ENCODE peak calls at places on chromosomes 5 and 9, in four cellular contexts. H is A549, Y is HepG2, D is H1. V is an unnamed sample.

GRCh38 chr9:124477211-124478013 is 27.2 kb downstream of the ADGRD2 start:
- DNase-seq in H (peak; percentile 58), Y (no peak), D (no peak), V (no peak)

GRCh38 chr9:105064248-105065118 is 136.5 kb upstream of the ABCA1 start:
- DNase-seq in H (peak; percentile 89), Y (peak; percentile 96), D (no peak), V (peak; percentile 18)

GRCh38 chr9:78439866-78440830 is 143.2 kb downstream of the PSAT1 start:
- DNase-seq in H (no peak), Y (no peak), D (peak; percentile 54), V (no peak)

GRCh38 chr9:106403081-106403480 is 459.9 kb upstream of the ZNF462 start:
- DNase-seq in H (no peak), Y (peak; percentile 10), D (no peak), V (no peak)

GRCh38 chr9:68507098-68507795 is 33.4 kb downstream of the TMEM252 start:
- DNase-seq in H (peak; percentile 15), Y (no peak), D (no peak), V (no peak)

GRCh38 chr9:33159058-33159759 is 7.9 kb downstream of the B4GALT1 start:
- DNase-seq in H (no peak), Y (no peak), D (no peak), V (no peak)

GRCh38 chr5:75734913-75735789 is 17.9 kb upstream of the POC5 start:
- DNase-seq in H (peak; percentile 5), Y (peak; percentile 43), D (peak; percentile 51), V (peak; percentile 52)

GRCh38 chr9:133991211-133991921 is 758 bp downstream of the VAV2 start:
- DNase-seq in H (no peak), Y (no peak), D (no peak), V (peak; percentile 31)

GRCh38 chr5:150485770-150486401 is 22.0 kb upstream of the NDST1 start:
- DNase-seq in H (peak; percentile 82), Y (no peak), D (peak; percentile 87), V (peak; percentile 67)

GRCh38 chr5:31738199-31738598 is 99.3 kb downstream of the PDZD2 start:
- DNase-seq in H (no peak), Y (no peak), D (no peak), V (no peak)

GRCh38 chr5:43193952-43194321 is 1.9 kb downstream of the NIM1K start:
- DNase-seq in H (no peak), Y (no peak), D (no peak), V (no peak)

GRCh38 chr5:55276771-55277170 is 30.7 kb downstream of the DHX29 start:
- DNase-seq in H (no peak), Y (no peak), D (no peak), V (no peak)

GRCh38 chr5:127936439-127936972 is 147.1 kb upstream of the SLC12A2 start:
- DNase-seq in H (no peak), Y (no peak), D (no peak), V (no peak)

GRCh38 chr5:167030500-167031120 is 1260.8 kb upstream of the WWC1 start:
- DNase-seq in H (peak; percentile 2), Y (no peak), D (peak; percentile 88), V (peak; percentile 82)

GRCh38 chr5:179264641-179265528 is 80.4 kb downstream of the ADAMTS2 start:
- DNase-seq in H (no peak), Y (peak; percentile 41), D (peak; percentile 54), V (peak; percentile 12)

GRCh38 chr5:111509119-111509518 is 3.2 kb downstream of the STARD4 start:
- DNase-seq in H (no peak), Y (peak; percentile 6), D (no peak), V (no peak)

GRCh38 chr5:111512406-111513174 is at the start of gene STARD4:
- DNase-seq in H (peak; percentile 75), Y (peak; percentile 92), D (peak; percentile 91), V (peak; percentile 95)

GRCh38 chr5:111512026-111512405 is 319 bp downstream of the STARD4 start:
- DNase-seq in H (peak; percentile 26), Y (peak; percentile 18), D (no peak), V (peak; percentile 63)

GRCh38 chr5:111513175-111513520 is 813 bp upstream of the STARD4 start:
- DNase-seq in H (no peak), Y (no peak), D (no peak), V (no peak)

DNA sequence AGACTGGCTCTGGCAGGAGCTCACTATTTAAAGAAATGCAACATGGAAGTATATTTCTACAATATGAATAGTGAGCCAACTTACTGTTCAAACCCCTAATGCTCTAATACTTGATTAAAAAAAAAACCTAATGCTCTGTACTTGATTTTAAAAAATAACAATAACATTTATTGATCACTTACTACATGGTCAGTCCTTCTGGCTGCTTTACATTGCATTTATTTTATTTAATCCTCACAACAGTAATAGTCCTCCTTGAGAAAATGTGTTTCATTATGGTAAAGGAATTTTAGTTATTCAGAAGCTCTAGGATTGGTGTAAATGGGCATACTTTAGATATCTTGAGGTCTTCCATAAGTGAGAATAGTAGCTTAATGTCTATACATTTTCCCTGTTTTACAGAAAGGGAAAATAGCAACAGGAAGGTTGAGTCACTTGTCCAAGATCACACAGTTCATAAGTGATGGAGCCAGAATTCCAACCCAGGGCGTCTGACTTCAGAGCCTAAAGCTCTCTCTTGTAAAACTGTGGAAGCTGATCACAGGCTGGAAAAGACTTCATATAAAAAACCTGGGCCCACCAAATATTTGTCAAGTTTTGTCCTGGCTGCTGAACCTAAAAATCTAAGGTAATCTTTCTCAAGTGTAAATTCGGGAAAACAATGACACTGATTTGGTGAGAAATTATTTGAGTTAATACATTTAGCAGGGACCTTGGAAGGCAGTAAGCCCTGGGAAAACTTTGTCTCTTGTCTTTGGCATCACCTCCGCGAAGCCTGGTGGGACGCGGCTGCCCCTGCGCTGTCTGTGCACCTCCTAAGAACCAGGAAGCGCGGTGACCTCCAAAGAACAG is 935 bp downstream of the STARD4 start:
- DNase-seq in H (no peak), Y (no peak), D (no peak), V (no peak)
- TF ChIP-seq JUN in H (no peak), Y (no peak), D (no peak), V (no peak)

GRCh38 chr5:171205375-171205774 is 103.7 kb upstream of the TLX3 start:
- DNase-seq in H (no peak), Y (no peak), D (no peak), V (no peak)

GRCh38 chr5:171207256-171207866 is 101.7 kb upstream of the TLX3 start:
- DNase-seq in H (peak; percentile 52), Y (peak; percentile 27), D (peak; percentile 47), V (no peak)
- TF ChIP-seq JUN in H (no peak), Y (no peak), D (no peak), V (no peak)

GRCh38 chr9:97310023-97310422 is 2.6 kb downstream of the CCDC180 start:
- DNase-seq in H (no peak), Y (no peak), D (peak; percentile 28), V (no peak)
- TF ChIP-seq JUN in H (no peak), Y (no peak), D (no peak), V (no peak)

GRCh38 chr5:97062046-97062445 is 80.4 kb downstream of the LIX1 start:
- DNase-seq in H (no peak), Y (no peak), D (no peak), V (no peak)

GRCh38 chr5:97067296-97067695 is 75.1 kb downstream of the LIX1 start:
- DNase-seq in H (no peak), Y (no peak), D (no peak), V (no peak)

GRCh38 chr5:97065475-97065874 is 76.9 kb downstream of the LIX1 start:
- DNase-seq in H (no peak), Y (no peak), D (no peak), V (no peak)

GRCh38 chr5:97063276-97063675 is 79.1 kb downstream of the LIX1 start:
- DNase-seq in H (no peak), Y (no peak), D (no peak), V (no peak)
- TF ChIP-seq JUN in H (no peak), Y (no peak), D (no peak), V (no peak)